ENCODE peak calls at places on chromosomes 7 and 10, in four cellular contexts. One of them, this sample, is unnamed.

GRCh38 chr7:12771378-12771877 is 84.0 kb downstream of the ARL4A start:
- DNase-seq in A549: no peak
- DNase-seq in HepG2: no peak
- DNase-seq in K562: no peak
- DNase-seq in this sample: peak; percentile 56

GRCh38 chr10:47152861-47153349 is 147.1 kb upstream of the GDF10 start:
- DNase-seq in A549: peak; percentile 33
- DNase-seq in HepG2: no peak
- DNase-seq in K562: peak; percentile 36
- DNase-seq in this sample: no peak

GRCh38 chr7:80134536-80135305 is at the start of gene GNAI1:
- DNase-seq in A549: peak; percentile 58
- DNase-seq in HepG2: peak; percentile 27
- DNase-seq in K562: peak; percentile 23
- DNase-seq in this sample: peak; percentile 74

GRCh38 chr7:80918406-80918805 is 445 bp downstream of the SEMA3C start:
- DNase-seq in A549: no peak
- DNase-seq in HepG2: no peak
- DNase-seq in K562: no peak
- DNase-seq in this sample: no peak

GRCh38 chr10:47287805-47288204 is 12.2 kb upstream of the GDF10 start:
- DNase-seq in A549: no peak
- DNase-seq in HepG2: no peak
- DNase-seq in K562: no peak
- DNase-seq in this sample: no peak

GRCh38 chr10:102796407-102797176 is 40.6 kb downstream of the CYP17A1 start:
- DNase-seq in A549: no peak
- DNase-seq in HepG2: no peak
- DNase-seq in K562: no peak
- DNase-seq in this sample: peak; percentile 41

GRCh38 chr7:139950881-139951525 is 111.7 kb downstream of the PARP12 start:
- DNase-seq in A549: peak; percentile 10
- DNase-seq in HepG2: peak; percentile 73
- DNase-seq in K562: no peak
- DNase-seq in this sample: no peak

GRCh38 chr10:3689871-3690510 is 95.0 kb downstream of the KLF6 start:
- DNase-seq in A549: no peak
- DNase-seq in HepG2: no peak
- DNase-seq in K562: no peak
- DNase-seq in this sample: peak; percentile 36

GRCh38 chr7:135525426-135525825 is 15.5 kb upstream of the CNOT4 start:
- DNase-seq in A549: no peak
- DNase-seq in HepG2: no peak
- DNase-seq in K562: no peak
- DNase-seq in this sample: no peak

GRCh38 chr10:7117806-7118674 is 292.8 kb downstream of the SFMBT2 start:
- DNase-seq in A549: no peak
- DNase-seq in HepG2: no peak
- DNase-seq in K562: no peak
- DNase-seq in this sample: no peak

GRCh38 chr7:90597527-90597871 is 1.4 kb downstream of the CDK14 start:
- DNase-seq in A549: no peak
- DNase-seq in HepG2: no peak
- DNase-seq in K562: no peak
- DNase-seq in this sample: no peak

GRCh38 chr10:102919237-102919959 is 1.3 kb downstream of the CNNM2 start:
- DNase-seq in A549: no peak
- DNase-seq in HepG2: peak; percentile 18
- DNase-seq in K562: no peak
- DNase-seq in this sample: peak; percentile 25

GRCh38 chr7:1845536-1846311 is 175.6 kb downstream of the ELFN1 start:
- DNase-seq in A549: no peak
- DNase-seq in HepG2: no peak
- DNase-seq in K562: no peak
- DNase-seq in this sample: no peak

GRCh38 chr7:49852619-49853462 is 79.4 kb downstream of the VWC2 start:
- DNase-seq in A549: peak; percentile 34
- DNase-seq in HepG2: peak; percentile 39
- DNase-seq in K562: peak; percentile 23
- DNase-seq in this sample: peak; percentile 12

GRCh38 chr7:155298288-155298833 is 683 bp downstream of the INSIG1 start:
- DNase-seq in A549: no peak
- DNase-seq in HepG2: no peak
- DNase-seq in K562: no peak
- DNase-seq in this sample: no peak

GRCh38 chr10:104641150-104642000 is at the start of gene SORCS3:
- DNase-seq in A549: no peak
- DNase-seq in HepG2: no peak
- DNase-seq in K562: no peak
- DNase-seq in this sample: no peak

GRCh38 chr7:25311346-25311745 is 83.1 kb upstream of the NPVF start:
- DNase-seq in A549: no peak
- DNase-seq in HepG2: no peak
- DNase-seq in K562: no peak
- DNase-seq in this sample: peak; percentile 1

GRCh38 chr10:51718804-51719291 is 19.5 kb upstream of the CSTF2T start:
- DNase-seq in A549: no peak
- DNase-seq in HepG2: no peak
- DNase-seq in K562: no peak
- DNase-seq in this sample: peak; percentile 92

GRCh38 chr7:120792091-120792860 is 65.7 kb downstream of the TSPAN12 start:
- DNase-seq in A549: peak; percentile 60
- DNase-seq in HepG2: peak; percentile 44
- DNase-seq in K562: peak; percentile 67
- DNase-seq in this sample: peak; percentile 65

GRCh38 chr10:46544989-46545791 is 11.3 kb downstream of the GPRIN2 start:
- DNase-seq in A549: peak; percentile 89
- DNase-seq in HepG2: no peak
- DNase-seq in K562: no peak
- DNase-seq in this sample: no peak

GRCh38 chr7:28685660-28686417 is 272.3 kb downstream of the TRIL start:
- DNase-seq in A549: peak; percentile 78
- DNase-seq in HepG2: peak; percentile 68
- DNase-seq in K562: no peak
- DNase-seq in this sample: peak; percentile 99

GRCh38 chr10:96511044-96511945 is 2.4 kb downstream of the TLL2 start:
- DNase-seq in A549: peak; percentile 68
- DNase-seq in HepG2: peak; percentile 59
- DNase-seq in K562: peak; percentile 27
- DNase-seq in this sample: peak; percentile 17

GRCh38 chr7:150828384-150828783 is 23.9 kb upstream of the AOC1 start:
- DNase-seq in A549: no peak
- DNase-seq in HepG2: no peak
- DNase-seq in K562: no peak
- DNase-seq in this sample: no peak

GRCh38 chr7:130486963-130487324 is 4.9 kb upstream of the MEST start:
- DNase-seq in A549: no peak
- DNase-seq in HepG2: no peak
- DNase-seq in K562: no peak
- DNase-seq in this sample: no peak

GRCh38 chr7:92609921-92610518 is 19.8 kb upstream of the FAM133B start:
- DNase-seq in A549: no peak
- DNase-seq in HepG2: no peak
- DNase-seq in K562: no peak
- DNase-seq in this sample: peak; percentile 37

GRCh38 chr7:44066494-44067063 is 1.2 kb upstream of the PGAM2 start:
- DNase-seq in A549: no peak
- DNase-seq in HepG2: no peak
- DNase-seq in K562: no peak
- DNase-seq in this sample: no peak

GRCh38 chr7:70630647-70631457 is 501.1 kb upstream of the GALNT17 start:
- DNase-seq in A549: no peak
- DNase-seq in HepG2: no peak
- DNase-seq in K562: no peak
- DNase-seq in this sample: peak; percentile 66

GRCh38 chr7:151007469-151007898 is 16.7 kb downstream of the NOS3 start:
- DNase-seq in A549: no peak
- DNase-seq in HepG2: no peak
- DNase-seq in K562: peak; percentile 25
- DNase-seq in this sample: no peak

GRCh38 chr7:150753826-150754603 is 16.8 kb downstream of the GIMAP5 start:
- DNase-seq in A549: no peak
- DNase-seq in HepG2: peak; percentile 16
- DNase-seq in K562: peak; percentile 25
- DNase-seq in this sample: no peak

GRCh38 chr7:3240826-3241430 is 60.1 kb upstream of the SDK1 start:
- DNase-seq in A549: no peak
- DNase-seq in HepG2: no peak
- DNase-seq in K562: no peak
- DNase-seq in this sample: no peak

GRCh38 chr10:119116326-119116951 is 12.5 kb downstream of the DENND10 start:
- DNase-seq in A549: no peak
- DNase-seq in HepG2: peak; percentile 54
- DNase-seq in K562: no peak
- DNase-seq in this sample: no peak

GRCh38 chr10:68096913-68097509 is 12.3 kb upstream of the MYPN start:
- DNase-seq in A549: peak; percentile 69
- DNase-seq in HepG2: no peak
- DNase-seq in K562: no peak
- DNase-seq in this sample: peak; percentile 95

GRCh38 chr10:22557321-22557720 is 157.1 kb downstream of the PIP4K2A start:
- DNase-seq in A549: no peak
- DNase-seq in HepG2: no peak
- DNase-seq in K562: no peak
- DNase-seq in this sample: peak; percentile 13

GRCh38 chr10:2968401-2968800 is 98.9 kb upstream of the PFKP start:
- DNase-seq in A549: no peak
- DNase-seq in HepG2: no peak
- DNase-seq in K562: no peak
- DNase-seq in this sample: peak; percentile 67

GRCh38 chr10:35442006-35442405 is 105.7 kb downstream of the CCNY start:
- DNase-seq in A549: no peak
- DNase-seq in HepG2: no peak
- DNase-seq in K562: no peak
- DNase-seq in this sample: peak; percentile 46

GRCh38 chr7:97064972-97065587 is 40.4 kb upstream of the DLX5 start:
- DNase-seq in A549: peak; percentile 37
- DNase-seq in HepG2: peak; percentile 36
- DNase-seq in K562: peak; percentile 50
- DNase-seq in this sample: peak; percentile 58

GRCh38 chr10:88150338-88150737 is 286.9 kb downstream of the PTEN start:
- DNase-seq in A549: peak; percentile 59
- DNase-seq in HepG2: no peak
- DNase-seq in K562: no peak
- DNase-seq in this sample: peak; percentile 72

GRCh38 chr10:32371101-32371500 is 24.1 kb upstream of the EPC1 start:
- DNase-seq in A549: no peak
- DNase-seq in HepG2: no peak
- DNase-seq in K562: no peak
- DNase-seq in this sample: no peak

GRCh38 chr10:43420369-43421200 is 11.6 kb upstream of the HNRNPF start:
- DNase-seq in A549: peak; percentile 49
- DNase-seq in HepG2: peak; percentile 96
- DNase-seq in K562: peak; percentile 59
- DNase-seq in this sample: peak; percentile 78
- TF ChIP-seq MAZ in A549: no peak
- TF ChIP-seq MAZ in HepG2: no peak
- TF ChIP-seq MAZ in K562: peak; percentile 45
- TF ChIP-seq MAZ in this sample: peak; percentile 73

GRCh38 chr10:110091830-110092229 is 84.0 kb downstream of the ADD3 start:
- DNase-seq in A549: no peak
- DNase-seq in HepG2: no peak
- DNase-seq in K562: no peak
- DNase-seq in this sample: no peak

GRCh38 chr10:110081914-110082313 is 74.1 kb downstream of the ADD3 start:
- DNase-seq in A549: peak; percentile 23
- DNase-seq in HepG2: peak; percentile 66
- DNase-seq in K562: no peak
- DNase-seq in this sample: no peak

GRCh38 chr10:110088756-110089155 is 81.0 kb downstream of the ADD3 start:
- DNase-seq in A549: no peak
- DNase-seq in HepG2: no peak
- DNase-seq in K562: no peak
- DNase-seq in this sample: no peak

GRCh38 chr10:110083884-110084283 is 76.1 kb downstream of the ADD3 start:
- DNase-seq in A549: no peak
- DNase-seq in HepG2: no peak
- DNase-seq in K562: no peak
- DNase-seq in this sample: peak; percentile 53

GRCh38 chr10:110087682-110088081 is 79.9 kb downstream of the ADD3 start:
- DNase-seq in A549: no peak
- DNase-seq in HepG2: no peak
- DNase-seq in K562: no peak
- DNase-seq in this sample: no peak
- TF ChIP-seq POLR2A in A549: no peak
- TF ChIP-seq POLR2A in HepG2: no peak
- TF ChIP-seq POLR2A in K562: no peak
- TF ChIP-seq POLR2A in this sample: no peak

GRCh38 chr10:127034790-127035189 is 129.6 kb downstream of the DOCK1 start:
- DNase-seq in A549: no peak
- DNase-seq in HepG2: no peak
- DNase-seq in K562: no peak
- DNase-seq in this sample: no peak

GRCh38 chr10:127036987-127037386 is 131.8 kb downstream of the DOCK1 start:
- DNase-seq in A549: no peak
- DNase-seq in HepG2: no peak
- DNase-seq in K562: no peak
- DNase-seq in this sample: no peak

GRCh38 chr10:127033569-127034175 is 128.4 kb downstream of the DOCK1 start:
- DNase-seq in A549: no peak
- DNase-seq in HepG2: peak; percentile 84
- DNase-seq in K562: no peak
- DNase-seq in this sample: no peak

GRCh38 chr10:127034224-127034623 is 129.0 kb downstream of the DOCK1 start:
- DNase-seq in A549: no peak
- DNase-seq in HepG2: no peak
- DNase-seq in K562: no peak
- DNase-seq in this sample: no peak

GRCh38 chr10:127035827-127036226 is 130.6 kb downstream of the DOCK1 start:
- DNase-seq in A549: no peak
- DNase-seq in HepG2: no peak
- DNase-seq in K562: no peak
- DNase-seq in this sample: no peak
- TF ChIP-seq MAZ in A549: no peak
- TF ChIP-seq MAZ in HepG2: no peak
- TF ChIP-seq MAZ in K562: no peak
- TF ChIP-seq MAZ in this sample: no peak

GRCh38 chr10:93445097-93445960 is 36.8 kb downstream of the MYOF start:
- DNase-seq in A549: peak; percentile 96
- DNase-seq in HepG2: peak; percentile 97
- DNase-seq in K562: peak; percentile 11
- DNase-seq in this sample: peak; percentile 98
- TF ChIP-seq POLR2A in A549: peak; percentile 36
- TF ChIP-seq POLR2A in HepG2: no peak
- TF ChIP-seq POLR2A in K562: no peak
- TF ChIP-seq POLR2A in this sample: peak; percentile 78

GRCh38 chr7:32673275-32673983 is 178.1 kb downstream of the AVL9 start:
- DNase-seq in A549: no peak
- DNase-seq in HepG2: no peak
- DNase-seq in K562: no peak
- DNase-seq in this sample: no peak

GRCh38 chr7:32670105-32670504 is 174.8 kb downstream of the AVL9 start:
- DNase-seq in A549: peak; percentile 47
- DNase-seq in HepG2: peak; percentile 94
- DNase-seq in K562: peak; percentile 22
- DNase-seq in this sample: peak; percentile 45
- TF ChIP-seq MAZ in A549: no peak
- TF ChIP-seq MAZ in HepG2: peak; percentile 39
- TF ChIP-seq MAZ in K562: no peak
- TF ChIP-seq MAZ in this sample: no peak

This sample was measured in IMR-90.